ENCODE peak calls at places on chromosomes 3 and 15, in eight cellular contexts. R is pancreas, N is upper lobe of right lung, P is breast epithelium, T is colonic mucosa, J is lower lobe of right lung, L is body of pancreas, D is stomach. F is an unnamed sample.

GRCh38 chr3:23959147-23959900 is 14.2 kb downstream of the NR1D2 start:
- DNase-seq in R (no peak), N (no peak), P (no peak), T (no peak), J (no peak), L (no peak), D (no peak), F (no peak)

GRCh38 chr3:78186404-78186803 is 1146.5 kb downstream of the ROBO2 start:
- DNase-seq in R (no peak), N (no peak), P (no peak), T (no peak), J (no peak), L (no peak), D (no peak), F (no peak)

GRCh38 chr3:5463986-5464385 is 276.5 kb downstream of the EDEM1 start:
- DNase-seq in R (no peak), N (no peak), P (no peak), T (no peak), J (no peak), L (no peak), D (no peak), F (no peak)

GRCh38 chr15:60370804-60371700 is 26.7 kb downstream of the ANXA2 start:
- DNase-seq in R (peak; percentile 53), N (no peak), P (peak; percentile 79), T (peak; percentile 79), J (no peak), L (peak; percentile 79), D (peak; percentile 78), F (peak; percentile 40)

GRCh38 chr15:59388670-59389069 is 16.0 kb upstream of the MYO1E start:
- DNase-seq in R (no peak), N (no peak), P (no peak), T (no peak), J (no peak), L (no peak), D (no peak), F (no peak)

GRCh38 chr3:43076857-43077256 is 29.0 kb downstream of the POMGNT2 start:
- DNase-seq in R (no peak), N (no peak), P (no peak), T (no peak), J (no peak), L (no peak), D (no peak), F (no peak)

GRCh38 chr3:54066253-54066652 is 56.1 kb upstream of the CACNA2D3 start:
- DNase-seq in R (no peak), N (no peak), P (no peak), T (no peak), J (no peak), L (no peak), D (no peak), F (no peak)

GRCh38 chr3:194058189-194058571 is 77.8 kb upstream of the HES1 start:
- DNase-seq in R (peak; percentile 68), N (peak; percentile 75), P (no peak), T (peak; percentile 79), J (peak; percentile 64), L (peak; percentile 61), D (peak; percentile 54), F (peak; percentile 63)

GRCh38 chr3:64399205-64399800 is 174.0 kb upstream of the PRICKLE2 start:
- DNase-seq in R (peak; percentile 14), N (no peak), P (no peak), T (peak; percentile 35), J (no peak), L (peak; percentile 56), D (no peak), F (peak; percentile 31)

GRCh38 chr3:13081603-13082360 is 8.6 kb upstream of the IQSEC1 start:
- DNase-seq in R (no peak), N (no peak), P (no peak), T (no peak), J (no peak), L (no peak), D (no peak), F (no peak)

GRCh38 chr3:187989458-187990153 is 164.4 kb upstream of the LPP start:
- DNase-seq in R (no peak), N (no peak), P (no peak), T (no peak), J (no peak), L (no peak), D (no peak), F (peak; percentile 30)
- H3K27ac ChIP-seq in R (no peak overlapping the region), N (no peak overlapping the region), P (no peak overlapping the region), T (no peak overlapping the region), J (no peak overlapping the region), L (no peak overlapping the region), D (no peak overlapping the region), F (no peak overlapping the region)

DNA sequence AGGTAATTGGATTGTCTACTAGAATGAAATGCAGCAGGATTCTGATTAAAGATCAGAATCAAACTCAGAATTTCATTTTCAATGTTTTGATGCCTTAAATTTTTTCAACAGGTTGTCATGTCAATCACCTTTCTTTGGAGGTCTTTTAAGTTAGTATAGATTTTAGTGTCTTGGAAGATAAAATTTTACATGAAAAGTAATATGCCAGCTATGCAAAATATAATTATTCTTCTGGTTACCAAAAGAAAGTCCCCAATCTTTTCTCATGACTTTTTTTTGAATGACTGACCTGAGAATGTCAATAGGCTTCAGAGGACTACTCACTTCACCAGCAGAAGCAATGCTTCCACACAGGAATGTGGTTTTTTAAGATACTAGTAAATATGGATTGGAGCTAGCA is 4.3 kb downstream of the FGF7 start:
- DNase-seq in R (no peak), N (no peak), P (no peak), T (no peak), J (no peak), L (no peak), D (no peak), F (no peak)
- H3K4me3 ChIP-seq in R (no peak overlapping the region), N (peak overlapping the region; percentile 46), P (peak overlapping the region; percentile 67), T (no peak overlapping the region), J (peak overlapping the region; percentile 47), L (no peak overlapping the region), D (peak overlapping the region; percentile 39), F (no peak overlapping the region)

GRCh38 chr3:9881440-9881839 is 1.4 kb upstream of the CIDEC start:
- DNase-seq in R (no peak), N (no peak), P (no peak), T (no peak), J (no peak), L (no peak), D (no peak), F (no peak)
- TF ChIP-seq CTCF in R (no peak), N (no peak), P (no peak), T (no peak), J (no peak), L (no peak), D (no peak), F (no peak)

DNA sequence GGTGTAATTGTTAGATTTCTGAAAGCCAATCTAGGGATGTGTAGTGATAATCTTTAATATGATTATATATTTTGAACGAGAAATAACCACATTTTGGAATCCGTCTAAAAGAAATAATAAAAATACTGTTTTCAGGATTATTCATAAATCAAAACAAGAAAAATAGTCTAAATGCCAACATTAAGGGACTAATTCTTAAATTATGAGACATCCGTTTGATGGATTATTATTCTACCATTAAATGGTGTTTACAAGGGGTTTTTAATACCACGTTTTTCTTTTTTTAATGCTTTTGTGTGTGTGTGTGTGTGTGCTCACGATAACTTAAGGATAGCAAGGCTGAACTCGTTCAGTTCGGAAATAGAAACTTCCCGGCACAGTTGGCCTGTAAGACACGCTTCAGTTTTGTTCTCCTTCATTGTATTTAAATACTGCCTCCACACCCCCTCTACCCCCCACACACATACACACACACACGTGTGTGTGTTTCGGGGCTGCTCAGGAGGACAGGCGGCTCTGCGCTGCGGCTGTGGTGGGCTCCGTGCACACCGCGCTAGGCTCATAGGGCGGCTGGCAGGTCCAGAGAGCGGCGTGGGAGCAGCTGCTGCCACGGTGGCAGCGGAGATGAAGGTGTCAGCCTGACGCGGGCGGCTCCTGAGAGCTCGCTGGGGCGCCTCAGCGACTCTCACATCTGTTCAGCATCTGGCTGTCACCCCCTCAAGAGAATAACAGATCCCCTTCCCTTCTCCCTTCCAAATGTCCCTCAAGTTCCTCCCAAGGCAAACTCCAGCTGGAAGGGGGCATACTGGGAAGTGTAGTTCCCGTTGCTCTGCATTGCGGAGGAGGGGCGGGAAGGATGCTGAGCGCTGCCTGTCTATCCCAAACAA is 23.0 kb upstream of the ANP32A start:
- DNase-seq in R (no peak), N (no peak), P (no peak), T (no peak), J (peak; percentile 52), L (peak; percentile 9), D (no peak), F (no peak)
- H3K27ac ChIP-seq in R (no peak overlapping the region), N (no peak overlapping the region), P (no peak overlapping the region), T (no peak overlapping the region), J (no peak overlapping the region), L (no peak overlapping the region), D (no peak overlapping the region), F (no peak overlapping the region)

GRCh38 chr3:17946619-17947018 is 204.2 kb upstream of the TBC1D5 start:
- DNase-seq in R (no peak), N (no peak), P (no peak), T (no peak), J (no peak), L (no peak), D (no peak), F (no peak)

GRCh38 chr3:17947833-17948232 is 205.4 kb upstream of the TBC1D5 start:
- DNase-seq in R (no peak), N (no peak), P (no peak), T (no peak), J (no peak), L (no peak), D (no peak), F (no peak)

GRCh38 chr3:17945799-17946381 is 203.5 kb upstream of the TBC1D5 start:
- DNase-seq in R (no peak), N (no peak), P (no peak), T (no peak), J (no peak), L (no peak), D (no peak), F (no peak)

GRCh38 chr3:17942856-17943255 is 200.4 kb upstream of the TBC1D5 start:
- DNase-seq in R (no peak), N (no peak), P (no peak), T (no peak), J (no peak), L (no peak), D (no peak), F (no peak)

DNA sequence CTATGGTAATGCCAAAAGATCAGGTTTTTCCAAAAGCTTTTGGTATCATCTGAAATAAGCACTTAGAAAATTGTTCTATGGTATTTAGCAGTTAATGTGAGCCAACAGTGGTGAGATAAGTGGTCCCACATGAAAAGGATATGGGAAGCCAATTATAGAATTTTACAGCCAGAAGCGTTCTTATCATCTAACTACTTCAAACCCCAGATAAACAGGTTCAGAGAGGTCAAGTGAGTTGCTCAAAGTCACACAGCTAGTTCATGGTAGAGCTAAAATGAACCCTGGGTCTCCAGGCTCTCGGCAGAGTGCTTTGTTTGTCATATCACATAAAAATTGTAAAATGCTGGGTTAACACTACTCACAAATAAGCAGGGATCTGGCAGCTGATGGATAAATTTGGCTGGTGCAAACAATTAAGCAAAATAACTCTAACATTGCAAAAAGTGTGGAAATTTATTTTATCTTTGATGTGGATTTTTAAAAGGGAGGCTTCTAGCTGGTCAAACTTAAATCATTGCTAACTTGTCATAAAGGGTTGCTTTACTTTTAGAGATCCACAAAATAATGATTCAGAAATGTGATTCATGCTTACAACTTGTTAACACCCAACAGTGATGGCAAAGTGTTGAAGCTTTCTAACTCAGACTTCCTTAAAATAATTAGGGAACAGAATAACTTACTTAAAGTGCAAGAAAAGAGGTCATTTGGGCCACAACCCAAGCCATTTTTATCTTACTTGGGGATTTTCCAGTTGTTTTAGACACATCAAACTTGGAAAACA is 202.8 kb upstream of the TBC1D5 start:
- DNase-seq in R (no peak), N (no peak), P (no peak), T (no peak), J (no peak), L (no peak), D (no peak), F (no peak)
- H3K4me3 ChIP-seq in R (no peak overlapping the region), N (no peak overlapping the region), P (no peak overlapping the region), T (no peak overlapping the region), J (no peak overlapping the region), L (no peak overlapping the region), D (no peak overlapping the region), F (no peak overlapping the region)

GRCh38 chr3:196317702-196318467 is at the start of gene DYNLT2B:
- DNase-seq in R (peak; percentile 82), N (peak; percentile 95), P (peak; percentile 85), T (peak; percentile 88), J (peak; percentile 92), L (peak; percentile 90), D (peak; percentile 90), F (peak; percentile 89)
- TF ChIP-seq CTCF in R (no peak), N (no peak), P (no peak), T (no peak), J (no peak), L (no peak), D (no peak), F (no peak)

F was measured in thyroid gland.